ENCODE peak calls at places on chromosome 16, in five cellular contexts. X, H, F, L and G are unnamed samples.

GRCh38 chr16:85094176-85094805 is 18.0 kb downstream of the CIBAR2 start:
- DNase-seq in X (no peak), H (no peak), F (no peak), L (no peak), G (no peak)

GRCh38 chr16:47695746-47696145 is 234.6 kb downstream of the PHKB start:
- DNase-seq in X (no peak), H (no peak), F (no peak), L (no peak), G (no peak)

GRCh38 chr16:82700541-82701240 is 73.9 kb downstream of the CDH13 start:
- DNase-seq in X (no peak), H (no peak), F (no peak), L (no peak), G (no peak)

GRCh38 chr16:72990003-72990521 is 57.9 kb downstream of the ZFHX3 start:
- DNase-seq in X (no peak), H (no peak), F (no peak), L (peak), G (no peak)

GRCh38 chr16:5706206-5706605 is 608.6 kb upstream of the EEF2KMT start:
- DNase-seq in X (no peak), H (no peak), F (no peak), L (no peak), G (no peak)

GRCh38 chr16:86664518-86665318 is 86.4 kb downstream of the FOXL1 start:
- DNase-seq in X (no peak), H (no peak), F (no peak), L (peak), G (no peak)

GRCh38 chr16:75118943-75119539 is 2.5 kb upstream of the LDHD start:
- DNase-seq in X (no peak), H (no peak), F (no peak), L (no peak), G (no peak)

GRCh38 chr16:54174750-54175149 is 111.8 kb downstream of the IRX3 start:
- DNase-seq in X (no peak), H (no peak), F (no peak), L (no peak), G (no peak)

GRCh38 chr16:2235695-2236361 is 416 bp upstream of the DNASE1L2 start:
- DNase-seq in X (no peak), H (no peak), F (no peak), L (no peak), G (no peak)

GRCh38 chr16:67594256-67594915 is 32.1 kb downstream of the CTCF start:
- DNase-seq in X (no peak), H (no peak), F (no peak), L (no peak), G (no peak)

GRCh38 chr16:89723279-89724250 is 2.2 kb downstream of the ZNF276 start:
- DNase-seq in X (no peak), H (no peak), F (peak), L (peak), G (no peak)

GRCh38 chr16:17392857-17393421 is 77.8 kb downstream of the XYLT1 start:
- DNase-seq in X (no peak), H (no peak), F (no peak), L (no peak), G (no peak)

GRCh38 chr16:68644715-68645493 is at the start of gene CDH3:
- DNase-seq in X (peak), H (peak), F (no peak), L (peak), G (peak)

GRCh38 chr16:24776486-24777220 is 47.2 kb downstream of the TNRC6A start:
- DNase-seq in X (no peak), H (no peak), F (no peak), L (peak), G (no peak)

GRCh38 chr16:87324411-87325275 is 7.5 kb upstream of the C16orf95 start:
- DNase-seq in X (peak), H (peak), F (peak), L (no peak), G (no peak)